ENCODE peak calls at places on chromosome 1, in six cellular contexts. One of them, this sample, is unnamed.

GRCh38 chr1:153510984-153511410 is 24.8 kb downstream of the S100A6 start:
- DNase-seq in anterior cingulate cortex: peak; percentile 35
- DNase-seq in T-helper 22 cell: peak; percentile 42
- DNase-seq in NCI-H774: peak; percentile 68
- DNase-seq in HEK293T: peak; percentile 94
- DNase-seq in AG04450: peak; percentile 42
- DNase-seq in this sample: no peak

GRCh38 chr1:178867670-178868069 is 3.2 kb downstream of the ANGPTL1 start:
- DNase-seq in anterior cingulate cortex: no peak
- DNase-seq in HEK293T: no peak
- DNase-seq in NCI-H774: no peak
- DNase-seq in T-helper 22 cell: no peak
- DNase-seq in AG04450: no peak
- DNase-seq in this sample: no peak

GRCh38 chr1:7621334-7622219 is 149.5 kb upstream of the VAMP3 start:
- DNase-seq in HEK293T: no peak
- DNase-seq in NCI-H774: no peak
- DNase-seq in T-helper 22 cell: no peak
- DNase-seq in AG04450: no peak
- DNase-seq in anterior cingulate cortex: no peak
- DNase-seq in this sample: no peak

GRCh38 chr1:51270751-51271150 is 34.7 kb downstream of the RNF11 start:
- DNase-seq in AG04450: no peak
- DNase-seq in HEK293T: no peak
- DNase-seq in NCI-H774: no peak
- DNase-seq in anterior cingulate cortex: no peak
- DNase-seq in T-helper 22 cell: no peak
- DNase-seq in this sample: no peak

GRCh38 chr1:186112280-186112679 is 262.8 kb downstream of the TPR start:
- DNase-seq in AG04450: no peak
- DNase-seq in T-helper 22 cell: no peak
- DNase-seq in HEK293T: no peak
- DNase-seq in NCI-H774: no peak
- DNase-seq in anterior cingulate cortex: no peak
- DNase-seq in this sample: no peak

GRCh38 chr1:181033128-181033798 is 520 bp upstream of the MR1 start:
- DNase-seq in HEK293T: no peak
- DNase-seq in T-helper 22 cell: no peak
- DNase-seq in NCI-H774: no peak
- DNase-seq in anterior cingulate cortex: peak; percentile 19
- DNase-seq in AG04450: no peak
- DNase-seq in this sample: no peak

GRCh38 chr1:168613689-168614655 is 37.6 kb downstream of the XCL1 start:
- DNase-seq in AG04450: no peak
- DNase-seq in anterior cingulate cortex: no peak
- DNase-seq in HEK293T: peak; percentile 49
- DNase-seq in T-helper 22 cell: no peak
- DNase-seq in NCI-H774: no peak
- DNase-seq in this sample: no peak

GRCh38 chr1:87150143-87150542 is 178.5 kb upstream of the LMO4 start:
- DNase-seq in T-helper 22 cell: no peak
- DNase-seq in HEK293T: no peak
- DNase-seq in AG04450: no peak
- DNase-seq in NCI-H774: no peak
- DNase-seq in anterior cingulate cortex: no peak
- DNase-seq in this sample: no peak

GRCh38 chr1:160375788-160376524 is 9.1 kb downstream of the NHLH1 start:
- DNase-seq in NCI-H774: no peak
- DNase-seq in anterior cingulate cortex: no peak
- DNase-seq in AG04450: no peak
- DNase-seq in HEK293T: no peak
- DNase-seq in T-helper 22 cell: no peak
- DNase-seq in this sample: no peak

GRCh38 chr1:33821291-33821690 is 42.6 kb upstream of the HMGB4 start:
- DNase-seq in T-helper 22 cell: no peak
- DNase-seq in NCI-H774: no peak
- DNase-seq in AG04450: no peak
- DNase-seq in anterior cingulate cortex: no peak
- DNase-seq in HEK293T: no peak
- DNase-seq in this sample: no peak

GRCh38 chr1:2379733-2380404 is 11.5 kb downstream of the MORN1 start:
- DNase-seq in HEK293T: no peak
- DNase-seq in T-helper 22 cell: no peak
- DNase-seq in anterior cingulate cortex: no peak
- DNase-seq in NCI-H774: no peak
- DNase-seq in AG04450: no peak
- DNase-seq in this sample: no peak

GRCh38 chr1:34427170-34427569 is 250.5 kb downstream of the C1orf94 start:
- DNase-seq in anterior cingulate cortex: no peak
- DNase-seq in AG04450: no peak
- DNase-seq in HEK293T: no peak
- DNase-seq in T-helper 22 cell: no peak
- DNase-seq in NCI-H774: no peak
- DNase-seq in this sample: no peak

GRCh38 chr1:221688488-221688843 is 53.4 kb downstream of the DUSP10 start:
- DNase-seq in NCI-H774: no peak
- DNase-seq in AG04450: no peak
- DNase-seq in HEK293T: no peak
- DNase-seq in T-helper 22 cell: no peak
- DNase-seq in anterior cingulate cortex: no peak
- DNase-seq in this sample: no peak

GRCh38 chr1:209430821-209431259 is 152.7 kb upstream of the CAMK1G start:
- DNase-seq in NCI-H774: no peak
- DNase-seq in anterior cingulate cortex: no peak
- DNase-seq in AG04450: no peak
- DNase-seq in HEK293T: no peak
- DNase-seq in T-helper 22 cell: no peak
- DNase-seq in this sample: no peak

GRCh38 chr1:46549697-46550681 is 1.5 kb downstream of the KNCN start:
- DNase-seq in HEK293T: no peak
- DNase-seq in NCI-H774: peak; percentile 71
- DNase-seq in T-helper 22 cell: peak; percentile 55
- DNase-seq in AG04450: no peak
- DNase-seq in anterior cingulate cortex: no peak
- DNase-seq in this sample: no peak

GRCh38 chr1:162756523-162756922 is 34.0 kb upstream of the HSD17B7 start:
- DNase-seq in NCI-H774: no peak
- DNase-seq in T-helper 22 cell: no peak
- DNase-seq in anterior cingulate cortex: no peak
- DNase-seq in HEK293T: no peak
- DNase-seq in AG04450: no peak
- DNase-seq in this sample: no peak

GRCh38 chr1:13828454-13829151 is 128.6 kb downstream of the PRDM2 start:
- DNase-seq in HEK293T: peak; percentile 72
- DNase-seq in T-helper 22 cell: no peak
- DNase-seq in anterior cingulate cortex: no peak
- DNase-seq in NCI-H774: peak; percentile 6
- DNase-seq in AG04450: no peak
- DNase-seq in this sample: no peak

GRCh38 chr1:226223157-226223785 is at the start of gene MIXL1:
- DNase-seq in AG04450: no peak
- DNase-seq in NCI-H774: no peak
- DNase-seq in T-helper 22 cell: no peak
- DNase-seq in HEK293T: no peak
- DNase-seq in anterior cingulate cortex: no peak
- DNase-seq in this sample: no peak

GRCh38 chr1:205587576-205587975 is 44.2 kb downstream of the ELK4 start:
- DNase-seq in AG04450: no peak
- DNase-seq in T-helper 22 cell: no peak
- DNase-seq in anterior cingulate cortex: no peak
- DNase-seq in NCI-H774: no peak
- DNase-seq in HEK293T: no peak
- DNase-seq in this sample: no peak

GRCh38 chr1:179384027-179384426 is 18.3 kb downstream of the AXDND1 start:
- DNase-seq in HEK293T: no peak
- DNase-seq in T-helper 22 cell: no peak
- DNase-seq in NCI-H774: no peak
- DNase-seq in anterior cingulate cortex: no peak
- DNase-seq in AG04450: no peak
- DNase-seq in this sample: no peak

GRCh38 chr1:156876281-156876680 is 15.6 kb downstream of the NTRK1 start:
- DNase-seq in HEK293T: no peak
- DNase-seq in anterior cingulate cortex: no peak
- DNase-seq in T-helper 22 cell: no peak
- DNase-seq in AG04450: no peak
- DNase-seq in NCI-H774: no peak
- DNase-seq in this sample: no peak

This sample was measured in thoracic aorta.